ENCODE peak calls at places on chromosomes 11 and 22, in seven cellular contexts. M, U, S, C, R, B and X are unnamed samples.

GRCh38 chr11:93686812-93687211 is 25.3 kb downstream of the CEP295 start:
- DNase-seq in S (no peak), U (no peak), R (no peak), C (no peak), B (no peak), M (no peak), X (no peak)

GRCh38 chr22:27195104-27195503 is 537.7 kb downstream of the MIAT start:
- DNase-seq in R (no peak), B (no peak), U (no peak), S (no peak), C (no peak), M (peak; percentile 30), X (no peak)

GRCh38 chr11:35856259-35856658 is 87.6 kb upstream of the LDLRAD3 start:
- DNase-seq in S (no peak), R (no peak), B (no peak), M (no peak), C (no peak), U (no peak), X (no peak)

GRCh38 chr22:38312261-38312800 is 4.9 kb downstream of the CSNK1E start:
- DNase-seq in R (no peak), U (no peak), M (no peak), S (no peak), C (no peak), B (no peak), X (no peak)

GRCh38 chr11:115425243-115425642 is 79.0 kb downstream of the CADM1 start:
- DNase-seq in B (no peak), C (no peak), U (no peak), R (no peak), S (no peak), M (no peak), X (no peak)

GRCh38 chr22:32649515-32650200 is 151.8 kb upstream of the TIMP3 start:
- DNase-seq in C (peak; percentile 82), U (no peak), M (no peak), B (no peak), R (no peak), S (no peak), X (no peak)

GRCh38 chr11:96073536-96073935 is 149.6 kb upstream of the MTMR2 start:
- DNase-seq in U (no peak), C (no peak), S (no peak), R (no peak), M (no peak), B (no peak), X (no peak)

GRCh38 chr11:119793335-119793984 is 64.5 kb upstream of the NECTIN1 start:
- DNase-seq in M (no peak), S (peak; percentile 74), B (no peak), C (no peak), U (peak; percentile 75), R (no peak), X (no peak)

GRCh38 chr22:46738961-46739870 is 1.2 kb upstream of the CERK start:
- DNase-seq in B (no peak), M (peak; percentile 89), C (peak; percentile 58), S (peak; percentile 45), R (peak; percentile 46), U (peak; percentile 78), X (no peak)

DNA sequence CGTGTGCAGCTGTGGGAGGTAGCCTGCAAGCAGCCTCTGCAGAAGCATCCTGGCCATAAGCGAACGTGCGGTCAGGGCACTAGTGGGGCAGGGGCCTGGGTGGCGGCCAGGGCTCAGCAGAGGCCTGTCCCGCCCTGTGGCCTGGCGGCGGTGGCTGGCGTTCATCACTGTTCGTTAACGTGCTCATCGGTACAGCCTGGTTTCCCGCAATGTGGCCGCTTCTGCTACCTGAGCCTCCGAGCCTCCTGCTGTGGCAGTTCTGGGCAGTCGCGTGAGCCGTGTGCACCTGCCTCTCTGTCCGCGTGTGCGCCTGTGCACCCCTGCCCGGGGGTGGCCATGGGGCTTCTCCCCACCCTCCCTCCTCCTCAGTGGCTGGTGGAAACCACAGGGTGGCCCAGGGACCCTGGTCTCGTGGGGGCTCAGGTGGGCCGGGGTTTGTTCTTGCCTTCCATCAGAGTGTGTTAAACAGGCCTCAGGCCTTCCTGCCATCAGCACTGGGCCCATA is 117.8 kb downstream of the KCNQ1OT1 start:
- DNase-seq in B (no peak), C (no peak), U (peak; percentile 43), M (no peak), R (no peak), S (peak; percentile 5), X (peak; percentile 2)
- TF ChIP-seq CTCF in B (no peak), C (no peak), U (no peak), M (no peak), R (no peak), S (no peak), X (no peak)

DNA sequence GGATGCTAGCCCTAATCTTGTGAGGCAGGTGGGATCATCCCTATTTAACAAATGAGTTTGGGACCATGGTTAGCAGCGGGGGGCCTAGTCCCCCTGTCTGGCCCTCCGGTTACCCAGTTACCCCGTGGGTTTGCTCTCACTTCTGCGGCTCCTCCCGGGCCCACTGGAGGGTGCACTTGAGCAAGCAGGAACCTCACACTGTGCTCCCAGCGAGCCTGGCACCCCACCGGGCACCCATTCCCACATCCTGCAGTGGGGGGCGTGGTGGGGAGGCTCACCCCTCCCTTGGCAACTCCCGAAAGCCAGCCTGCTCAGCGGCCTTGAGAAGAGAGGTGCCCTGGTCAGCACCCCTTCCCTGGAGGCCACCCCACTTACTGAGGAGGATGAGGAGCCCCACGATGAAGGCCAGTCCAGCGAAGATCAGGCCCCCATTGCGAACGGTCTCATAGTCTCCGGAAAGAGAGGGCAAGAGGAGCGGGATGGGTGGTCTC is 2.5 kb downstream of the FXYD2 start:
- DNase-seq in M (no peak), S (peak; percentile 75), B (peak; percentile 43), R (peak; percentile 62), C (no peak), U (peak; percentile 87), X (peak; percentile 56)
- TF ChIP-seq CTCF in M (peak; percentile 35), S (peak; percentile 89), B (peak; percentile 62), R (peak; percentile 58), C (no peak), U (peak; percentile 81), X (no peak)

GRCh38 chr11:17738350-17739207 is 4.0 kb downstream of the KCNC1 start:
- DNase-seq in U (peak; percentile 84), M (no peak), C (no peak), R (peak; percentile 64), B (no peak), S (peak; percentile 91), X (no peak)

GRCh38 chr11:17736921-17737817 is 2.6 kb downstream of the KCNC1 start:
- DNase-seq in M (no peak), C (no peak), U (peak; percentile 46), S (no peak), B (no peak), R (no peak), X (no peak)

GRCh38 chr11:17734418-17734911 is at the start of gene KCNC1:
- DNase-seq in R (peak; percentile 68), S (peak; percentile 91), C (no peak), M (no peak), B (peak; percentile 60), U (peak; percentile 77), X (peak; percentile 44)

GRCh38 chr11:17734986-17735822 is 623 bp downstream of the KCNC1 start:
- DNase-seq in B (peak; percentile 62), C (no peak), S (peak; percentile 63), M (peak; percentile 30), R (peak; percentile 93), U (peak; percentile 93), X (peak; percentile 83)

DNA sequence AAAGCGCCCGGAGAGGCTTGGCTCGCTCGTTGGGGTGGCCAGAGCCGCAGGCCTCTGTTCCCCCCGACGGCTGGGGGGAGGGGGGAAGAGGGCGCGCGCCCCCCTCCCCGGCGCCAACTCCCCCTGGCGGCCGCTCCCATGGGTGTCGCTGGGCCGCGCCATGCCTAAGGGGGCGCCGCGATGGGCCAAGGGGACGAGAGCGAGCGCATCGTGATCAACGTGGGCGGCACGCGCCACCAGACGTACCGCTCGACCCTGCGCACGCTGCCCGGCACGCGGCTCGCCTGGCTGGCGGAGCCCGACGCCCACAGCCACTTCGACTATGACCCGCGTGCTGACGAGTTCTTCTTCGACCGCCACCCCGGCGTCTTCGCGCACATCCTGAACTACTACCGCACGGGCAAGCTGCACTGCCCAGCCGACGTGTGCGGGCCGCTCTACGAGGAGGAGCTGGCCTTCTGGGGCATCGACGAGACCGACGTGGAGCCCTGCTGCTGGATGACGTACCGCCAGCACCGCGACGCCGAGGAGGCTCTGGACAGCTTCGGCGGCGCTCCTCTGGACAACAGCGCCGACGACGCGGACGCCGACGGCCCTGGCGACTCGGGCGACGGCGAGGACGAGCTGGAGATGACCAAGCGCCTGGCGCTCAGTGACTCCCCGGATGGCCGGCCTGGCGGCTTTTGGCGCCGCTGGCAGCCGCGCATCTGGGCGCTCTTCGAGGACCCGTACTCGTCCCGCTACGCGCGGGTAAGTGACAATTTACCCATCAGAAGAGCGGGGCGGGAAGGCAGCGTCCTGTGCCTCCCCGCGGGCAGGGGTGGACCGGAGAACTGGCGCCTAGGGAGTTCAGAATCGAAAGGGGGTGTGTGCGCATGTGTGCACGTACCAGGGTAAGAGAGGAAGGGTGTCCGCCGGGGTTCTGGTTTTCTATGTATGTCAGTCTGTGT is 1.5 kb downstream of the KCNC1 start:
- DNase-seq in R (peak; percentile 46), M (no peak), U (no peak), S (peak; percentile 55), B (peak; percentile 34), C (no peak), X (no peak)
- TF ChIP-seq CTCF in R (peak; percentile 43), M (no peak), U (peak; percentile 70), S (peak; percentile 69), B (peak; percentile 57), C (no peak), X (peak; percentile 74)

GRCh38 chr11:91041626-91042025 is 818.8 kb upstream of the CHORDC1 start:
- DNase-seq in R (no peak), S (no peak), U (no peak), M (no peak), B (no peak), C (no peak), X (no peak)
- TF ChIP-seq CTCF in R (no peak), S (no peak), U (no peak), M (no peak), B (no peak), C (no peak), X (no peak)

DNA sequence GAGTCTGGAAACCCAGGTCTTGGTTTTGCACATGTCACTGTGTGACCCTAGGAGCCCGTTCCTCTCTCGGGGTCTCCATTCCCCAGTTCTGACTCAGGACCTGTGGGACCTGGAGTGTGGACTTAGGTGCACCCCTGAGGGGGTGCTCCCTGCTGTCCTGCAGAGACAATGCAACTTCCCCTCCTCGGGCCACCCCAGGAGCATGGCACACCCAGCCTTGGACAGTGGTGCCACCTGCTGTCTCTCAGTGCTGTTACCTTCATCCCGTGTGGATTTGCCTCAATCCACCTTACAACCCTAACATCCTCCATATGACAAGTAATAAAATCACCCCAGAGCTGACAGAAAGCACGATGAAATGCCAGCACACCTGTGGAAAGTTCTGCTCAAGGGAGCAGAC is 27.5 kb upstream of the CRYBB3 start:
- DNase-seq in U (no peak), R (no peak), M (peak; percentile 40), C (no peak), B (no peak), S (peak; percentile 52), X (no peak)
- TF ChIP-seq CTCF in U (peak; percentile 61), R (no peak), M (peak; percentile 32), C (no peak), B (peak; percentile 48), S (peak; percentile 82), X (no peak)